ENCODE peak calls at places on chromosomes 5 and 9, in eight cellular contexts. N is bronchial epithelial cell, L is fibroblast of pulmonary artery, A is transverse colon, O is IMR-90, S is upper lobe of right lung, I is psoas muscle, T is small intestine. P is an unnamed sample.

GRCh38 chr9:5629312-5630037 is 568 bp downstream of the RIC1 start:
- DNase-seq in N (peak), L (peak), A (peak), O (no peak), S (peak), I (peak), T (peak), P (peak)

GRCh38 chr5:42001673-42002072 is 76.6 kb downstream of the FBXO4 start:
- DNase-seq in N (no peak), L (no peak), A (no peak), O (no peak), S (no peak), I (no peak), T (no peak), P (no peak)

GRCh38 chr5:32703957-32704356 is 7.2 kb upstream of the NPR3 start:
- DNase-seq in N (no peak), L (no peak), A (no peak), O (no peak), S (no peak), I (no peak), T (no peak), P (no peak)

GRCh38 chr5:39998518-39998917 is 573.7 kb upstream of the DAB2 start:
- DNase-seq in N (no peak), L (no peak), A (peak), O (no peak), S (no peak), I (no peak), T (no peak), P (no peak)

GRCh38 chr5:4640793-4641192 is 499.3 kb upstream of the ADAMTS16 start:
- DNase-seq in N (peak), L (peak), A (no peak), O (no peak), S (no peak), I (no peak), T (no peak), P (no peak)

GRCh38 chr5:121797677-121798518 is 53.8 kb upstream of the FTMT start:
- DNase-seq in N (no peak), L (no peak), A (no peak), O (no peak), S (no peak), I (no peak), T (no peak), P (no peak)

GRCh38 chr9:76643399-76644117 is 120.7 kb upstream of the PCA3 start:
- DNase-seq in N (no peak), L (no peak), A (no peak), O (no peak), S (no peak), I (no peak), T (no peak), P (peak)

GRCh38 chr5:157219491-157220271 is 39.0 kb downstream of the ITK start:
- DNase-seq in N (no peak), L (no peak), A (no peak), O (no peak), S (no peak), I (no peak), T (no peak), P (peak)

GRCh38 chr9:35608221-35608620 is 3.2 kb downstream of the TESK1 start:
- DNase-seq in N (no peak), L (no peak), A (no peak), O (no peak), S (no peak), I (no peak), T (no peak), P (no peak)

GRCh38 chr5:407801-408268 is 35.1 kb upstream of the EXOC3 start:
- DNase-seq in N (peak), L (no peak), A (no peak), O (no peak), S (peak), I (peak), T (no peak), P (no peak)

GRCh38 chr9:33106827-33107621 is 30.6 kb upstream of the SMU1 start:
- DNase-seq in N (peak), L (peak), A (no peak), O (peak), S (no peak), I (peak), T (no peak), P (no peak)

GRCh38 chr5:179422213-179422839 is 77.1 kb upstream of the ADAMTS2 start:
- DNase-seq in N (no peak), L (no peak), A (no peak), O (no peak), S (peak), I (no peak), T (no peak), P (no peak)

GRCh38 chr5:1642621-1643061 is 118.9 kb upstream of the LPCAT1 start:
- DNase-seq in N (no peak), L (no peak), A (no peak), O (no peak), S (peak), I (peak), T (no peak), P (no peak)

GRCh38 chr9:121550569-121551512 is 51.2 kb upstream of the GGTA1 start:
- DNase-seq in N (peak), L (peak), A (peak), O (peak), S (peak), I (peak), T (peak), P (peak)

GRCh38 chr5:140287776-140288521 is 15.0 kb downstream of the PFDN1 start:
- DNase-seq in N (no peak), L (no peak), A (no peak), O (no peak), S (no peak), I (no peak), T (no peak), P (no peak)

GRCh38 chr5:115599502-115599901 is 2.8 kb downstream of the TICAM2 start:
- DNase-seq in N (no peak), L (peak), A (no peak), O (peak), S (no peak), I (no peak), T (peak), P (no peak)

GRCh38 chr9:111900934-111901612 is 4.5 kb downstream of the UGCG start:
- DNase-seq in N (no peak), L (no peak), A (no peak), O (no peak), S (no peak), I (no peak), T (no peak), P (no peak)

GRCh38 chr5:138950411-138951011 is 75.4 kb upstream of the LRRTM2 start:
- DNase-seq in N (no peak), L (no peak), A (no peak), O (no peak), S (peak), I (no peak), T (no peak), P (no peak)

GRCh38 chr5:129945031-129945430 is 40.8 kb downstream of the CHSY3 start:
- DNase-seq in N (peak), L (peak), A (no peak), O (no peak), S (no peak), I (no peak), T (no peak), P (no peak)

GRCh38 chr9:13942695-13943094 is 371.2 kb downstream of the NFIB start:
- DNase-seq in N (peak), L (peak), A (no peak), O (peak), S (no peak), I (no peak), T (no peak), P (no peak)

GRCh38 chr9:91812191-91812590 is 137.8 kb downstream of the ROR2 start:
- DNase-seq in N (no peak), L (no peak), A (no peak), O (no peak), S (no peak), I (peak), T (no peak), P (no peak)

GRCh38 chr9:98037362-98037761 is 19.2 kb upstream of the NANS start:
- DNase-seq in N (peak), L (peak), A (peak), O (peak), S (no peak), I (peak), T (peak), P (no peak)

GRCh38 chr5:41856644-41857491 is 13.4 kb downstream of the OXCT1 start:
- DNase-seq in N (peak), L (peak), A (peak), O (peak), S (no peak), I (no peak), T (peak), P (peak)

GRCh38 chr5:151319334-151319733 is 15.8 kb upstream of the SLC36A3 start:
- DNase-seq in N (peak), L (peak), A (peak), O (peak), S (no peak), I (peak), T (peak), P (no peak)

GRCh38 chr9:94912700-94913249 is 186.3 kb downstream of the AOPEP start:
- DNase-seq in N (peak), L (peak), A (no peak), O (peak), S (no peak), I (no peak), T (no peak), P (no peak)

GRCh38 chr5:376951-377325 is 55.4 kb downstream of the AHRR start:
- DNase-seq in N (no peak), L (no peak), A (peak), O (no peak), S (no peak), I (no peak), T (no peak), P (no peak)

GRCh38 chr9:134895103-134895502 is 14.5 kb downstream of the FCN2 start:
- DNase-seq in N (no peak), L (no peak), A (no peak), O (peak), S (peak), I (no peak), T (no peak), P (no peak)

GRCh38 chr9:38278457-38278856 is 114.0 kb upstream of the ALDH1B1 start:
- DNase-seq in N (no peak), L (no peak), A (peak), O (no peak), S (no peak), I (no peak), T (peak), P (no peak)

GRCh38 chr9:127193483-127193882 is 71.0 kb upstream of the ANGPTL2 start:
- DNase-seq in N (no peak), L (no peak), A (no peak), O (no peak), S (no peak), I (peak), T (no peak), P (no peak)

GRCh38 chr5:21823076-21823574 is 1030.0 kb downstream of the CDH12 start:
- DNase-seq in N (peak), L (peak), A (no peak), O (no peak), S (no peak), I (no peak), T (no peak), P (no peak)

GRCh38 chr5:157248771-157249475 is 17.0 kb upstream of the CYFIP2 start:
- DNase-seq in N (no peak), L (no peak), A (peak), O (no peak), S (no peak), I (no peak), T (peak), P (no peak)

GRCh38 chr9:120701248-120701647 is 13.0 kb downstream of the MEGF9 start:
- DNase-seq in N (no peak), L (no peak), A (no peak), O (no peak), S (no peak), I (no peak), T (no peak), P (no peak)

GRCh38 chr5:133354323-133355161 is 257.8 kb downstream of the FSTL4 start:
- DNase-seq in N (no peak), L (no peak), A (no peak), O (no peak), S (no peak), I (no peak), T (no peak), P (no peak)

GRCh38 chr9:120612218-120612617 is 32.3 kb upstream of the CDK5RAP2 start:
- DNase-seq in N (peak), L (peak), A (no peak), O (peak), S (no peak), I (no peak), T (no peak), P (no peak)

GRCh38 chr9:136684799-136685198 is 2.5 kb downstream of the AGPAT2 start:
- DNase-seq in N (no peak), L (no peak), A (no peak), O (no peak), S (no peak), I (no peak), T (no peak), P (no peak)

GRCh38 chr9:136685216-136685615 is 2.0 kb downstream of the AGPAT2 start:
- DNase-seq in N (no peak), L (no peak), A (no peak), O (no peak), S (no peak), I (no peak), T (no peak), P (no peak)

GRCh38 chr9:136686534-136686793 is 793 bp downstream of the AGPAT2 start:
- DNase-seq in N (no peak), L (no peak), A (no peak), O (no peak), S (no peak), I (no peak), T (no peak), P (no peak)

GRCh38 chr9:136686794-136687711 is at the start of gene AGPAT2:
- DNase-seq in N (no peak), L (no peak), A (peak), O (peak), S (peak), I (peak), T (peak), P (peak)

GRCh38 chr9:136685792-136686533 is 1.3 kb downstream of the AGPAT2 start:
- DNase-seq in N (no peak), L (no peak), A (no peak), O (no peak), S (no peak), I (peak), T (no peak), P (no peak)
- H3K4me3 ChIP-seq in N (peak), L (peak), A (peak), O (peak), S (peak), I (peak), T (peak), P (peak)

GRCh38 chr9:129571298-129572051 is 49.4 kb downstream of the C9orf50 start:
- DNase-seq in N (no peak), L (no peak), A (no peak), O (no peak), S (no peak), I (no peak), T (no peak), P (no peak)
- H3K4me3 ChIP-seq in N (no peak), L (no peak), A (no peak), O (no peak), S (no peak), I (no peak), T (no peak), P (no peak)

GRCh38 chr9:81685763-81686613 is 3.4 kb downstream of the TLE1 start:
- DNase-seq in N (no peak), L (peak), A (no peak), O (peak), S (no peak), I (no peak), T (peak), P (no peak)
- H3K4me3 ChIP-seq in N (no peak), L (peak), A (peak), O (peak), S (peak), I (peak), T (no peak), P (no peak)

GRCh38 chr5:16936150-16937022 is at the start of gene MYO10:
- DNase-seq in N (peak), L (peak), A (peak), O (peak), S (peak), I (peak), T (peak), P (peak)
- H3K4me3 ChIP-seq in N (peak), L (peak), A (peak), O (peak), S (peak), I (peak), T (peak), P (no peak)

GRCh38 chr9:942805-943580 is 33.5 kb upstream of the DMRT3 start:
- DNase-seq in N (peak), L (no peak), A (no peak), O (no peak), S (no peak), I (no peak), T (no peak), P (peak)
- H3K4me3 ChIP-seq in N (no peak), L (no peak), A (no peak), O (no peak), S (no peak), I (no peak), T (no peak), P (no peak)

DNA sequence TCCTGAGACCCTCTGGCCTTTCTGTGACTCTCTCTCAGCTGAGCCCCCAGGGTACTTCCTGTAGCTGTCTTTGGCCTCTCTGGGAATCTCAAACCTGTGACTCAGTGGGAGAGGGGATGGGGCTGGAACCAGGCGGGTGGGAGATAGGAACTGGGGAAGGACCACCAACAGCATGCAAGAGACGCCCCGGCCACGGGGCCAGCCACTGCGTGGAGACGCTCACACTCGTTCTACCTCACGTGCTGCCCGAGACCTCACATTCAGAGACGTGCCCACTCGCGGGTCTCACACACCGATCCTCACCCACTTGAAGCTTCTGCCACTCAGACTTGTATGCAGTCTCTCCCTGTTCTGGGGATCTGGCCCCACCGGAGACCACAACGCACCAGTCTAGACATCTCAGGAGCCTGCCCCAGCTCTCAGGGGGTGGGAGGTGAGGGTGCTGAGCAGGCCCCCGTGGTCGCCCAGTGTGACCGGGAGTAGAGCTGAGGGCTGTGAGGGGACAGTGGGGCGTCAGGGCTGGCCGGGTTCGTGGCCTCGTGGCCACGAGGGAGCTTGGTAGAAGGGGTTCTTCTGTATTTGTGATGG is 13.8 kb downstream of the GPRIN1 start:
- DNase-seq in N (no peak), L (no peak), A (no peak), O (no peak), S (no peak), I (no peak), T (no peak), P (no peak)
- H3K4me3 ChIP-seq in N (no peak), L (no peak), A (peak), O (no peak), S (no peak), I (no peak), T (peak), P (no peak)

P was measured in GM06990.